ENCODE peak calls at places on chromosomes 6 and 20, in eight cellular contexts. P is sciatic nerve, W is brain microvascular endothelial cell, U is NCI-H1092 treated with DMSO at 0.1 percent for 48 hours, O is AG04450, V is endothelial cell, N is A549, C is KBM-7. I is an unnamed sample.
A peak's percentile ranks its signal among the peaks of the same experiment; 100 is the strongest.

GRCh38 chr6:93341900-93342613 is 77.3 kb downstream of the EPHA7 start:
- DNase-seq in P (no peak), W (no peak), U (no peak), O (no peak), V (no peak), N (no peak), C (no peak), I (no peak)

GRCh38 chr6:28771401-28772267 is 152.2 kb downstream of the TRIM27 start:
- DNase-seq in P (no peak), W (no peak), U (no peak), O (no peak), V (peak; percentile 78), N (no peak), C (peak; percentile 55), I (no peak)

GRCh38 chr20:43559588-43559987 is 761 bp downstream of the SGK2 start:
- DNase-seq in P (no peak), W (no peak), U (no peak), O (no peak), V (no peak), N (no peak), C (no peak), I (no peak)

GRCh38 chr20:37243076-37243936 is 18.3 kb downstream of the GHRH start:
- DNase-seq in P (no peak), W (no peak), U (no peak), O (no peak), V (no peak), N (no peak), C (no peak), I (no peak)

GRCh38 chr6:160348209-160348551 is at the start of gene SLC22A3:
- DNase-seq in P (no peak), W (no peak), U (no peak), O (no peak), V (peak; percentile 17), N (no peak), C (no peak), I (no peak)

GRCh38 chr6:14524319-14524718 is 406.7 kb downstream of the CD83 start:
- DNase-seq in P (no peak), W (peak; percentile 52), U (no peak), O (peak; percentile 27), V (no peak), N (no peak), C (no peak), I (no peak)

GRCh38 chr6:168060521-168060931 is 18.5 kb downstream of the FRMD1 start:
- DNase-seq in P (peak; percentile 79), W (peak; percentile 62), U (peak; percentile 86), O (peak; percentile 16), V (peak; percentile 67), N (peak; percentile 13), C (no peak), I (peak; percentile 28)

GRCh38 chr6:148580442-148580841 is 166.4 kb upstream of the UST start:
- DNase-seq in P (no peak), W (no peak), U (no peak), O (no peak), V (no peak), N (no peak), C (no peak), I (peak; percentile 9)

GRCh38 chr6:151765444-151765886 is 42.0 kb upstream of the ESR1 start:
- DNase-seq in P (no peak), W (peak; percentile 95), U (peak; percentile 36), O (peak; percentile 37), V (peak; percentile 68), N (peak; percentile 60), C (peak; percentile 86), I (peak; percentile 88)

GRCh38 chr6:158818580-158819212 is 472 bp downstream of the EZR start:
- DNase-seq in P (peak; percentile 80), W (peak; percentile 63), U (peak; percentile 37), O (no peak), V (peak; percentile 67), N (peak; percentile 47), C (peak; percentile 58), I (peak; percentile 38)